ENCODE peak calls at places on chromosomes 5 and 9, in four cellular contexts. M is BE2C, A is GM12878, W is GM10248. V is an unnamed sample.

GRCh38 chr9:136960212-136960937 is 8.3 kb downstream of the LCN12 start:
- DNase-seq in M (no peak), A (no peak), W (no peak), V (no peak)

GRCh38 chr5:174528821-174529544 is 195.4 kb upstream of the MSX2 start:
- DNase-seq in M (no peak), W (no peak), A (no peak), V (no peak)

GRCh38 chr5:174720066-174720611 is 4.2 kb upstream of the MSX2 start:
- DNase-seq in A (no peak), W (no peak), M (no peak), V (no peak)

GRCh38 chr5:57887851-57888621 is 405.4 kb upstream of the ACTBL2 start:
- DNase-seq in A (no peak), W (peak; percentile 12), M (peak; percentile 55), V (peak; percentile 48)

GRCh38 chr5:18807256-18808193 is 1173.3 kb downstream of the TAF11L14 start:
- DNase-seq in A (no peak), W (no peak), M (no peak), V (no peak)

GRCh38 chr9:114238919-114239879 is 83.7 kb upstream of the ORM1 start:
- DNase-seq in A (no peak), M (peak; percentile 74), W (no peak), V (no peak)

GRCh38 chr9:16213781-16214515 is 656.5 kb downstream of the BNC2 start:
- DNase-seq in W (no peak), M (no peak), A (no peak), V (no peak)

GRCh38 chr9:33719581-33720374 is 75.6 kb upstream of the PRSS3 start:
- DNase-seq in A (no peak), M (peak; percentile 59), W (peak; percentile 35), V (peak; percentile 50)

GRCh38 chr5:168163966-168164365 is 127.5 kb upstream of the WWC1 start:
- DNase-seq in M (no peak), A (no peak), W (no peak), V (no peak)

GRCh38 chr5:112492291-112492690 is 73.2 kb upstream of the EPB41L4A start:
- DNase-seq in W (peak; percentile 55), A (peak; percentile 12), M (peak; percentile 72), V (peak; percentile 65)

GRCh38 chr5:821504-821903 is 29.3 kb downstream of the ZDHHC11 start:
- DNase-seq in W (no peak), M (no peak), A (no peak), V (no peak)

GRCh38 chr9:18190671-18191374 is 283.1 kb upstream of the ADAMTSL1 start:
- DNase-seq in A (no peak), M (no peak), W (no peak), V (no peak)

GRCh38 chr5:151219138-151219537 is 4.8 kb downstream of the CCDC69 start:
- DNase-seq in W (no peak), M (no peak), A (no peak), V (no peak)

GRCh38 chr5:151222054-151222768 is 1.7 kb downstream of the CCDC69 start:
- DNase-seq in M (no peak), W (no peak), A (no peak), V (no peak)

GRCh38 chr5:151218177-151218576 is 5.7 kb downstream of the CCDC69 start:
- DNase-seq in A (no peak), W (no peak), M (no peak), V (no peak)

GRCh38 chr5:151221574-151221973 is 2.3 kb downstream of the CCDC69 start:
- DNase-seq in W (no peak), A (no peak), M (no peak), V (no peak)

GRCh38 chr5:151219789-151220188 is 4.1 kb downstream of the CCDC69 start:
- DNase-seq in W (no peak), A (no peak), M (no peak), V (no peak)
- TF ChIP-seq CTCF in W (peak; percentile 21), A (peak; percentile 36), M (no peak), V (no peak)

DNA sequence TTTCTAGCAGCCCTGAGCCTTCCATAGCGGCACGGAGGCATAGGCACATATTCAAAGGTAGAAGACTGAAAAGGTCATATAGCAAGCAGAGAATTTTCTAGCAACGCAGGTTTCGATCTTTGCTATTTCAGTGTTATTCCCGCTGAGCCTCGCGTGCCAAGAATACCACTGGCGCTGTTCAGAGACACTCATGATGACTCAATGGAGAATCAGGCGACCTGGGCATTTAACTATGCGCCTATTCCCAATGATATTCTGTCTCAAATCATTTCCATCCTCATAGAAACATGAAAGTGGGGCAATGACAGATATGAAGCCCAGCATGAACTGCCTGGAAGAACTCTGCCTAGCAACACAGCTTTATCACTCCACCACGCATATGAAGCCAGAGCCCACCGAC is 59.9 kb downstream of the EFNA5 start:
- DNase-seq in A (no peak), W (no peak), M (no peak), V (no peak)
- TF ChIP-seq CTCF in A (no peak), W (no peak), M (no peak), V (no peak)

DNA sequence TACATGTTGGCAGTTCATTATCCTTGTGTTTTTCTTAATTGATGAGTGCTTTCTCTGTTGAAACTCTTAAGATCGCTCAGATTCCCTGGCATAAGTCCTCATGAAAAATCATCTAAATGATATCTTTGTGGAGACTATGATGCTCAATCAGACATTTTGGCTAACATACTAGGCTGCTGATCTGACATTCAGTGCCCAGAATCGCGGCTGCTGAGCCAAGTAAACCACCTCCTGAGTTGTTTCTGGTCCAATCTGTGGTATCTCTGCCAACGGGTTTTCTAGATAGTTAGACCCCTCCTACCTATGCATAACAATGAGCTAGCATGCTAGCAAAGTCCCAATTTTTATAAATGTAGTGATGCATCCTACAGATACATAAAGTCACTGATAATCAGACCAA is 990.3 kb upstream of the C9orf72 start:
- DNase-seq in M (no peak), W (no peak), A (no peak), V (no peak)
- TF ChIP-seq CTCF in M (no peak), W (no peak), A (no peak), V (no peak)

DNA sequence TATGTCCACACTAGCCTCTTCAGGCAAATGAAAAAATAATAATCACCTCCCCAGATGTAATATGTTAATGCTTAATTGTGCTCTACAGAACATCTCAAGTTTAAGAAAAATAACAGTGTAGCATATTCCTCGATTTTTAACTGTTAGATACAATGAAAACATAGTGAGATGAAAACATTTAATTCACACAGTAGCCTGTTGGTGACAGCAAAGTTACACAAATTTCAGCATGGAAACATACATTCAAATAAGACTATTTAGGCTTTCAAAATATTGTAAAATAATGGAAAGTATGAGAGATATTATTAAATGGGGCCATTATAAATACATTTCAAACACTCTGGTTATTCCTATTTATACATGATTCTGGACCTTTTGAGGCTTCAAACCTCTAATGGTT is 543.1 kb downstream of the MAT2B start:
- DNase-seq in A (no peak), W (no peak), M (no peak), V (no peak)
- TF ChIP-seq CTCF in A (no peak), W (no peak), M (peak; percentile 30), V (no peak)

DNA sequence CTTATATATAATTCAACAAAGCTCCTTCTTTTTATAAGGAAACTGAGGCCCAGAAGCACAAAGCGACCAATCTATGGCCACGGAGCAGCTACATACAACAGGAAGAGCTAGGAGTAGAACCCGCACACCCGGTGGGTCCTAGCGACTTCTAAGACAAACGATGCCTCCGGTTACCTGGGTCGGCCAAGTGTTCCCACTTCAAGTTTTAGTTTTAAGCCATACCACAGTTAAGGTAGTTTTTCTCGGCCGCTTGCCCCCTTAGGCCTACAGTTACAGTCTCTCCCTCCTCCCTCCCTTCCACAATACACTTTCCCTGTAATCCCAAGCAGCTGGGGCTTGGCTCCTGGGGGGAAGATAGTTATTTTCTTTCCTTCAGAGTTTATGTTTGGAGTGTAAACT is 533 bp downstream of the SREK1IP1 start:
- DNase-seq in W (no peak), A (no peak), M (no peak), V (no peak)
- TF ChIP-seq CTCF in W (no peak), A (no peak), M (no peak), V (no peak)

DNA sequence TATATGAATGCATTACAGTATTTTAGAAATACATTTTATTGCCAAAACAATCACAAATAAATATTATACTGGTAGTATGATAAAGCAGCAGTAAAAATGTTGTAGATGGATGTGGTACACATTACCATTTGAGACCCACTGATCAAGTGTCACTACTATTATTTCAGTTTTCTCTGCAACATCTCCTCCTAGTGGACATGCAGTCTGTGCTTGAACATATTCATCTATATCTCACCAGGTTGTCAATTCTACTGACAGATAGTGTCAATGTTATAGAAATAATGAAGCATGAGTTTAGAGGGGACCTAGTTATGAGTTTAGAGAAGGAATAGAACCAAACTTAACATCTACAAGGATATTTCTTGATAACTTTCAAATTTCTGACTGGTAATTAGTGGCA is 39.2 kb upstream of the ELOVL7 start:
- DNase-seq in W (peak; percentile 29), M (no peak), A (no peak), V (no peak)
- TF ChIP-seq CTCF in W (peak; percentile 31), M (peak; percentile 46), A (peak; percentile 50), V (peak; percentile 65)

V was measured in endothelial cell.